ENCODE peak calls at places on chromosomes 2 and 18, in five cellular contexts. A is B cell, B is RPMI7951, L is SW480, I is RWPE1. T is an unnamed sample.

GRCh38 chr2:129070663-129071062 is 752.0 kb upstream of the HS6ST1 start:
- DNase-seq in L (no peak), B (no peak), I (no peak), A (no peak), T (no peak)

GRCh38 chr2:31253344-31254155 is 19.6 kb downstream of the EHD3 start:
- DNase-seq in B (no peak), L (peak), A (no peak), I (peak), T (no peak)

GRCh38 chr2:191311627-191312026 is 66.4 kb downstream of the MYO1B start:
- DNase-seq in A (no peak), I (peak), B (peak), L (peak), T (no peak)

GRCh38 chr18:79725486-79725885 is 45.9 kb downstream of the CTDP1 start:
- DNase-seq in I (no peak), B (no peak), A (no peak), L (no peak), T (no peak)

GRCh38 chr2:134375935-134376334 is 122.1 kb downstream of the MGAT5 start:
- DNase-seq in A (no peak), B (peak), L (peak), I (peak), T (no peak)

GRCh38 chr2:188677182-188677581 is 297.0 kb upstream of the COL3A1 start:
- DNase-seq in L (no peak), I (no peak), B (no peak), A (no peak), T (no peak)

GRCh38 chr2:5692561-5693287 is 540 bp downstream of the SOX11 start:
- DNase-seq in B (no peak), L (no peak), A (peak), I (no peak), T (no peak)

GRCh38 chr2:27069436-27069835 is 2.0 kb downstream of the OST4 start:
- DNase-seq in I (no peak), L (no peak), B (no peak), A (no peak), T (no peak)

GRCh38 chr2:104337869-104338268 is 516.0 kb upstream of the POU3F3 start:
- DNase-seq in L (no peak), B (no peak), A (no peak), I (no peak), T (no peak)

GRCh38 chr2:2466534-2466933 is 135.5 kb upstream of the MYT1L start:
- DNase-seq in L (no peak), B (no peak), I (no peak), A (no peak), T (no peak)

GRCh38 chr18:23619388-23619873 is 33.1 kb upstream of the NPC1 start:
- DNase-seq in B (peak), A (peak), I (no peak), L (no peak), T (no peak)

GRCh38 chr2:233350708-233351107 is 3.6 kb upstream of the DGKD start:
- DNase-seq in A (no peak), B (peak), L (peak), I (peak), T (no peak)

GRCh38 chr2:101152195-101153076 is 1.3 kb upstream of the TBC1D8 start:
- DNase-seq in L (peak), A (peak), B (peak), I (peak), T (peak)

GRCh38 chr2:128170776-128171175 is 79.8 kb downstream of the UGGT1 start:
- DNase-seq in I (no peak), L (no peak), B (no peak), A (no peak), T (no peak)

GRCh38 chr2:221567809-221568208 is 4.3 kb downstream of the EPHA4 start:
- DNase-seq in L (no peak), B (no peak), I (no peak), A (no peak), T (no peak)

GRCh38 chr2:181937473-181937872 is 45.9 kb downstream of the ITPRID2 start:
- DNase-seq in A (no peak), I (no peak), B (no peak), L (no peak), T (no peak)

GRCh38 chr2:234446404-234447076 is 50.3 kb downstream of the ARL4C start:
- DNase-seq in L (no peak), I (peak), A (peak), B (no peak), T (no peak)

GRCh38 chr2:160014227-160014626 is 48.2 kb downstream of the PLA2R1 start:
- DNase-seq in A (no peak), L (no peak), I (no peak), B (no peak), T (no peak)

GRCh38 chr18:31409301-31409700 is 32.7 kb downstream of the DSG4 start:
- DNase-seq in A (no peak), I (no peak), B (no peak), L (no peak), T (no peak)

GRCh38 chr2:105881286-105882136 is 136.8 kb downstream of the NCK2 start:
- DNase-seq in A (no peak), I (no peak), B (no peak), L (no peak), T (no peak)

GRCh38 chr2:44793322-44793870 is 148.1 kb upstream of the SIX3 start:
- DNase-seq in A (no peak), L (peak), I (no peak), B (peak), T (peak)

GRCh38 chr2:139033300-139033699 is 253.1 kb upstream of the NXPH2 start:
- DNase-seq in I (peak), A (no peak), B (peak), L (no peak), T (no peak)

GRCh38 chr2:72864500-72864899 is 22.7 kb upstream of the SPR start:
- DNase-seq in I (peak), L (peak), B (peak), A (no peak), T (peak)

GRCh38 chr2:204664708-204665121 is 119.4 kb downstream of the PARD3B start:
- DNase-seq in A (no peak), L (peak), I (peak), B (peak), T (no peak)

GRCh38 chr2:219002395-219003266 is 9.4 kb upstream of the CRYBA2 start:
- DNase-seq in L (peak), A (peak), I (no peak), B (no peak), T (peak)

GRCh38 chr2:55519908-55520885 is 679 bp downstream of the CFAP36 start:
- DNase-seq in A (peak), L (peak), I (peak), B (peak), T (peak)

GRCh38 chr2:84613082-84613481 is 96.8 kb downstream of the DNAH6 start:
- DNase-seq in L (peak), B (no peak), A (no peak), I (no peak), T (no peak)

GRCh38 chr2:64277101-64277849 is 133.1 kb upstream of the PELI1 start:
- DNase-seq in I (no peak), A (no peak), L (peak), B (peak), T (no peak)

GRCh38 chr18:63971320-63972071 is 1.6 kb downstream of the SERPINB8 start:
- DNase-seq in I (no peak), A (no peak), L (peak), B (no peak), T (no peak)

GRCh38 chr2:37616674-37616999 is 54.8 kb downstream of the CDC42EP3 start:
- DNase-seq in I (no peak), B (peak), L (no peak), A (no peak), T (peak)